ENCODE peak calls at places on chromosomes 4 and X, in six cellular contexts. C is K562, A is H1, N is GM12878, H is HepG2, I is SK-N-SH. P is an unnamed sample.

GRCh38 chr4:56238251-56238650 is 149.0 kb downstream of the AASDH start:
- DNase-seq in C (no peak), A (no peak), N (no peak), H (no peak), I (no peak), P (no peak)

GRCh38 chr4:75916091-75916661 is 13.9 kb upstream of the PPEF2 start:
- DNase-seq in C (peak), A (no peak), N (no peak), H (peak), I (peak), P (peak)

GRCh38 chr4:926538-926937 is 5.6 kb downstream of the GAK start:
- DNase-seq in C (peak), A (peak), N (no peak), H (peak), I (peak), P (peak)

GRCh38 chrX:110563276-110563675 is 204.6 kb downstream of the RTL9 start:
- DNase-seq in C (no peak), A (no peak), N (no peak), H (no peak), I (no peak), P (no peak)

GRCh38 chr4:8221476-8221875 is 22.4 kb downstream of the SH3TC1 start:
- DNase-seq in C (no peak), A (no peak), N (peak), H (no peak), I (peak), P (no peak)

GRCh38 chr4:13248621-13249298 is 235.4 kb downstream of the RAB28 start:
- DNase-seq in C (peak), A (no peak), N (no peak), H (peak), I (peak), P (peak)

GRCh38 chrX:11899091-11899490 is 141.1 kb downstream of the MSL3 start:
- DNase-seq in C (no peak), A (no peak), N (no peak), H (no peak), I (no peak), P (no peak)

GRCh38 chrX:149021164-149021563 is 483.9 kb downstream of the IDS start:
- DNase-seq in C (no peak), A (no peak), N (no peak), H (no peak), I (no peak), P (no peak)

GRCh38 chr4:40547446-40548132 is 82.1 kb downstream of the RBM47 start:
- DNase-seq in C (no peak), A (no peak), N (no peak), H (no peak), I (no peak), P (no peak)

GRCh38 chr4:71230258-71230594 is 108.6 kb upstream of the SLC4A4 start:
- DNase-seq in C (no peak), A (no peak), N (no peak), H (no peak), I (no peak), P (no peak)

GRCh38 chr4:171812377-171813194 is 618 bp upstream of the GALNTL6 start:
- DNase-seq in C (peak), A (no peak), N (no peak), H (no peak), I (peak), P (no peak)

GRCh38 chrX:65609237-65609636 is 58.2 kb upstream of the MSN start:
- DNase-seq in C (no peak), A (no peak), N (no peak), H (no peak), I (no peak), P (no peak)

GRCh38 chrX:108167211-108167872 is 75.8 kb downstream of the ATG4A start:
- DNase-seq in C (peak), A (no peak), N (no peak), H (no peak), I (no peak), P (no peak)

GRCh38 chr4:113497154-113497553 is 264.4 kb downstream of the CAMK2D start:
- DNase-seq in C (no peak), A (no peak), N (no peak), H (no peak), I (no peak), P (no peak)

GRCh38 chrX:41332005-41332404 is 2.0 kb upstream of the DDX3X start:
- DNase-seq in C (peak), A (no peak), N (no peak), H (no peak), I (no peak), P (peak)

GRCh38 chrX:41332988-41333743 is 796 bp upstream of the DDX3X start:
- DNase-seq in C (peak), A (peak), N (peak), H (peak), I (peak), P (peak)

GRCh38 chrX:41333744-41333993 is 293 bp upstream of the DDX3X start:
- DNase-seq in C (peak), A (no peak), N (peak), H (peak), I (no peak), P (peak)

GRCh38 chrX:41333994-41334865 is at the start of gene DDX3X:
- DNase-seq in C (peak), A (no peak), N (peak), H (peak), I (peak), P (peak)

GRCh38 chrX:41332408-41332987 is 1.5 kb upstream of the DDX3X start:
- DNase-seq in C (peak), A (no peak), N (no peak), H (no peak), I (no peak), P (no peak)
- TF ChIP-seq JUND in C (no peak), A (no peak), N (no peak), H (no peak), I (no peak), P (no peak)

DNA sequence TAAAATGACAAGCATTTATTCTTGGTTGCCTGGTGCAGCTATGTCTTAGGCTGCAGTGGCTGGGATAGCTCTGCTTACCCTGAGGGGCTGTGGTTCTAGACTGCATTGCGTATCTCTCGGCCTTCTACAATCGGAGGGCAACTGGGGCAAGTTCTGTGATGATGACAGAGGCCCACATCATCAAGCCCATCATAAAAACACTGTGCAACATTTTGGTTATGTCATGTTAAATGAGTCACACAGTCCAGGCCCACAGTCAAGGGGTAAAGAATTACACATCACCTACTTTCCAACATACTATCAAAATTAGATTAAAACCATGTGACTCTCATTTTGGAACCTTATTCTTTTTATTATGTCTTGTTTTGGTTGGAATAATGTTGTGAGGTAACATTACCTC is 120.2 kb upstream of the GUCY1A1 start:
- DNase-seq in C (no peak), A (no peak), N (no peak), H (no peak), I (no peak), P (no peak)
- TF ChIP-seq JUND in C (no peak), A (no peak), N (no peak), H (no peak), I (no peak), P (no peak)

GRCh38 chrX:20015422-20015821 is 24.6 kb upstream of the BCLAF3 start:
- DNase-seq in C (no peak), A (no peak), N (no peak), H (no peak), I (no peak), P (no peak)

GRCh38 chrX:20019672-20020365 is 29.0 kb upstream of the BCLAF3 start:
- DNase-seq in C (no peak), A (no peak), N (no peak), H (no peak), I (no peak), P (no peak)

GRCh38 chrX:20011608-20012007 is 20.7 kb upstream of the BCLAF3 start:
- DNase-seq in C (no peak), A (no peak), N (no peak), H (no peak), I (no peak), P (peak)

GRCh38 chrX:20016618-20016945 is 25.7 kb upstream of the BCLAF3 start:
- DNase-seq in C (no peak), A (no peak), N (no peak), H (no peak), I (no peak), P (no peak)

GRCh38 chrX:20015945-20016617 is 25.2 kb upstream of the BCLAF3 start:
- DNase-seq in C (no peak), A (no peak), N (no peak), H (no peak), I (no peak), P (no peak)
- TF ChIP-seq JUND in C (no peak), A (no peak), N (no peak), H (no peak), I (peak), P (no peak)

GRCh38 chrX:71052721-71053120 is 15.4 kb downstream of the SNX12 start:
- DNase-seq in C (no peak), A (no peak), N (no peak), H (no peak), I (no peak), P (no peak)

GRCh38 chrX:71060127-71060526 is 8.0 kb downstream of the SNX12 start:
- DNase-seq in C (no peak), A (no peak), N (no peak), H (no peak), I (no peak), P (no peak)

GRCh38 chrX:71056857-71057256 is 11.3 kb downstream of the SNX12 start:
- DNase-seq in C (no peak), A (no peak), N (no peak), H (no peak), I (no peak), P (no peak)

GRCh38 chrX:71053217-71053621 is 14.9 kb downstream of the SNX12 start:
- DNase-seq in C (no peak), A (peak), N (peak), H (no peak), I (no peak), P (no peak)

GRCh38 chrX:71058116-71058515 is 10.0 kb downstream of the SNX12 start:
- DNase-seq in C (no peak), A (no peak), N (no peak), H (no peak), I (no peak), P (no peak)
- TF ChIP-seq JUND in C (no peak), A (no peak), N (no peak), H (no peak), I (no peak), P (no peak)

DNA sequence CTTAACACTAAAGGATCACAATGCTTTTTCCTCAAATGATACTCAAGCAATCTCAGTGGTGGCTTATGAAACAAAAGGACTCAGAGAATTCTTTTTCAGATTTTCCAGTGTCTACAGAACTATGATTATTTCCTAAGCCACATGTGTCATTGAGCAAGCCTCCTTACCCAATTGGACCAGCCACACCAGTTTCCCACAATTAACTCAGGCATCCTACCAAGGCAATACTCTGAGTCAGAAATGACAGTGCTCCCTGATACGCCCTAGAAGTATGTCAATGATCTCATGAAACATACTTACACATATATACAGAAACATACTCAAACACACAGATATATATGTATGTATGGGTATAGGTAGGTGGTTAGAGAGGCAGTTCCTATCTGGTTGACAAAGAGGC is 4.8 kb downstream of the ADAMTS3 start:
- DNase-seq in C (no peak), A (no peak), N (no peak), H (no peak), I (no peak), P (no peak)
- TF ChIP-seq JUND in C (no peak), A (no peak), N (no peak), H (no peak), I (no peak), P (no peak)

P was measured in T47D.